ENCODE peak calls at places on chromosome 3, in nine cellular contexts. B is Peyer's patch, X is A549, R is breast epithelium, M is H9, Y is substantia nigra, H is RWPE2, F is psoas muscle, Z is transverse colon. J is an unnamed sample.

GRCh38 chr3:30437172-30437571 is 169.2 kb upstream of the TGFBR2 start:
- DNase-seq in B (no peak), X (no peak), R (peak; percentile 39), M (no peak), Y (no peak), H (no peak), F (peak; percentile 36), Z (peak; percentile 11), J (no peak)

GRCh38 chr3:9175421-9175820 is 74.0 kb downstream of the SRGAP3 start:
- DNase-seq in B (no peak), X (peak; percentile 47), R (peak; percentile 81), M (no peak), Y (no peak), H (peak; percentile 93), F (no peak), Z (peak; percentile 25), J (no peak)

GRCh38 chr3:197519801-197520211 is 36.0 kb downstream of the BDH1 start:
- DNase-seq in B (no peak), X (peak; percentile 27), R (no peak), M (peak; percentile 61), Y (no peak), H (no peak), F (no peak), Z (no peak), J (no peak)

GRCh38 chr3:158430448-158430847 is 140.5 kb upstream of the MLF1 start:
- DNase-seq in B (no peak), X (no peak), R (no peak), M (no peak), Y (no peak), H (no peak), F (no peak), Z (no peak), J (no peak)

GRCh38 chr3:129683201-129683600 is 76.7 kb upstream of the PLXND1 start:
- DNase-seq in B (no peak), X (no peak), R (no peak), M (no peak), Y (no peak), H (no peak), F (no peak), Z (no peak), J (no peak)

GRCh38 chr3:56851966-56852884 is 50.5 kb upstream of the ARHGEF3 start:
- DNase-seq in B (no peak), X (no peak), R (no peak), M (no peak), Y (no peak), H (peak; percentile 63), F (no peak), Z (no peak), J (no peak)

GRCh38 chr3:183613366-183614293 is 21.8 kb upstream of the KLHL24 start:
- DNase-seq in B (no peak), X (no peak), R (no peak), M (no peak), Y (no peak), H (no peak), F (no peak), Z (no peak), J (no peak)

GRCh38 chr3:196995646-196996355 is 27.2 kb upstream of the PIGZ start:
- DNase-seq in B (no peak), X (no peak), R (no peak), M (no peak), Y (no peak), H (no peak), F (no peak), Z (no peak), J (no peak)

GRCh38 chr3:172140499-172141391 is 101.4 kb downstream of the FNDC3B start:
- DNase-seq in B (peak; percentile 78), X (peak; percentile 49), R (peak; percentile 59), M (no peak), Y (no peak), H (peak; percentile 79), F (no peak), Z (peak; percentile 65), J (no peak)

GRCh38 chr3:83514130-83514914 is 1444.5 kb upstream of the CADM2 start:
- DNase-seq in B (no peak), X (no peak), R (no peak), M (peak; percentile 86), Y (no peak), H (no peak), F (no peak), Z (no peak), J (no peak)

GRCh38 chr3:170765419-170766078 is 104.4 kb downstream of the RPL22L1 start:
- DNase-seq in B (peak; percentile 66), X (no peak), R (no peak), M (no peak), Y (no peak), H (no peak), F (no peak), Z (no peak), J (no peak)

GRCh38 chr3:158109804-158110657 is at the start of gene RSRC1:
- DNase-seq in B (peak; percentile 92), X (peak; percentile 67), R (peak; percentile 74), M (peak; percentile 92), Y (peak; percentile 71), H (peak; percentile 87), F (peak; percentile 84), Z (peak; percentile 86), J (peak; percentile 63)

GRCh38 chr3:129429597-129429996 is 1.2 kb upstream of the EFCAB12 start:
- DNase-seq in B (no peak), X (no peak), R (no peak), M (peak; percentile 64), Y (no peak), H (no peak), F (no peak), Z (no peak), J (no peak)

GRCh38 chr3:16151109-16151508 is 23.4 kb upstream of the GALNT15 start:
- DNase-seq in B (peak; percentile 68), X (no peak), R (peak; percentile 29), M (no peak), Y (no peak), H (no peak), F (peak; percentile 86), Z (peak; percentile 38), J (no peak)

GRCh38 chr3:64220161-64220560 is 5.1 kb downstream of the PRICKLE2 start:
- DNase-seq in B (no peak), X (no peak), R (no peak), M (no peak), Y (no peak), H (no peak), F (no peak), Z (no peak), J (no peak)

GRCh38 chr3:138395865-138396751 is 38.3 kb upstream of the ESYT3 start:
- DNase-seq in B (no peak), X (no peak), R (no peak), M (peak; percentile 29), Y (no peak), H (no peak), F (peak; percentile 29), Z (no peak), J (no peak)

GRCh38 chr3:138389144-138389601 is 40.8 kb downstream of the MRAS start:
- DNase-seq in B (peak; percentile 28), X (no peak), R (no peak), M (no peak), Y (no peak), H (no peak), F (no peak), Z (no peak), J (no peak)

GRCh38 chr3:138389841-138390581 is 41.6 kb downstream of the MRAS start:
- DNase-seq in B (no peak), X (peak; percentile 54), R (peak; percentile 78), M (no peak), Y (no peak), H (no peak), F (peak; percentile 53), Z (no peak), J (peak; percentile 63)

GRCh38 chr3:138394156-138394555 is 40.3 kb upstream of the ESYT3 start:
- DNase-seq in B (no peak), X (no peak), R (no peak), M (no peak), Y (no peak), H (no peak), F (no peak), Z (no peak), J (no peak)

DNA sequence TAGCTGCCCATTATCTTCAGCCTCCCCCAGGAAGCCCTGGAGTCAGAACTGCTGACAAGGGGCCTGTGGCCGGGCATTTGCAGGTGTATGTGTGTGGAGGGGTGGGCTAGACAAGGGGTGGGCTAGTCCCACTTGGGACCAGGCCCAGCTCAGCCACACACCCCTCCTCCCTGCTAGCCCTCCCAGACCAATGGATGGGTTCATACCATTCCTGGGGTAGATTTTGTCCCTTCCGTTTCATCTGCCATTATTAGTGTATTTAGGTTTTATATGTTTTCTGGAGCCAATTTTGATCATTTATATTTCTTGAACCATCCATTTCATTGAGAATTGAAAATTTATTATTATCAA is 42.2 kb downstream of the MRAS start:
- DNase-seq in B (no peak), X (no peak), R (no peak), M (no peak), Y (no peak), H (no peak), F (no peak), Z (no peak), J (no peak)
- H3K27ac ChIP-seq in B (no peak overlapping the region), X (peak overlapping the region; percentile 69), R (peak overlapping the region; percentile 85), M (no peak overlapping the region), Y (no peak overlapping the region), H (peak overlapping the region; percentile 39), F (peak overlapping the region; percentile 72), Z (no peak overlapping the region), J (peak overlapping the region; percentile 56)

DNA sequence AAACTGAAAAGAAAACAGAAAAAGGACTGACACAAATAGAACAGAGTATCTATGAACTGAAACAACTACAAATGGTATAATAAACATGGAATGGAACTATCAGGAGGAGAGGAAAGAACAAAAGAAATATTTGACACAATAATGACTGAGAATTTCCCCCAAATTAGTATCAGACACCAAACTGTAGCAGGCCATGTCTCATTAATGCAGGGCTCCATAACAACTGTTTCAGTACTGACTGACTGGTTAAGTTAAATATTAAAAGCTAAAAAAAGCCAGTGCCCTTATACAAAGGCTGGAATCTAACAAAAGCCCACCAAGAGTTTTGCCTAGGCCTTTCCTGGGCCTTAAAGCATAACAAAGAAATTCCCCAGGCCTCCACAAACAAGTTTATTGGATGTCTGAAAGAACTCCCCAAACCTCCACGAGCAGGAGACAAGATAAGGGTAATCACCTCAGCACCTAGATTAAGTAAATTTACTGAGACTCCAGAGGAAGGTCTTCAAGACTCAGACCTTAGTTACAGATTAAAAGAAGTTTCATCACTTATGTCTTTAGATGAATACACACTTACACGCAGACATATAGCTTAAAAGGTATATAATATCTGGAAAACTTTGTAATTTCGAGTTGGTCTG is 45.7 kb downstream of the KPNA1 start:
- DNase-seq in B (no peak), X (no peak), R (no peak), M (peak; percentile 32), Y (no peak), H (no peak), F (no peak), Z (no peak), J (no peak)
- H3K27ac ChIP-seq in B (no peak overlapping the region), X (no peak overlapping the region), R (no peak overlapping the region), M (no peak overlapping the region), Y (no peak overlapping the region), H (no peak overlapping the region), F (no peak overlapping the region), Z (no peak overlapping the region), J (no peak overlapping the region)

GRCh38 chr3:112134335-112135124 is 1.5 kb upstream of the GCSAM start:
- DNase-seq in B (no peak), X (no peak), R (no peak), M (no peak), Y (no peak), H (no peak), F (no peak), Z (no peak), J (no peak)
- H3K27ac ChIP-seq in B (no peak overlapping the region), X (no peak overlapping the region), R (no peak overlapping the region), M (no peak overlapping the region), Y (no peak overlapping the region), H (no peak overlapping the region), F (no peak overlapping the region), Z (no peak overlapping the region), J (no peak overlapping the region)

GRCh38 chr3:24344784-24345439 is 149.7 kb downstream of the THRB start:
- DNase-seq in B (no peak), X (no peak), R (no peak), M (no peak), Y (no peak), H (no peak), F (no peak), Z (no peak), J (no peak)
- H3K27ac ChIP-seq in B (no peak overlapping the region), X (no peak overlapping the region), R (no peak overlapping the region), M (no peak overlapping the region), Y (no peak overlapping the region), H (no peak overlapping the region), F (no peak overlapping the region), Z (no peak overlapping the region), J (no peak overlapping the region)

J was measured in caudate nucleus.